ENCODE peak calls at places on chromosomes 13 and 19, in eight cellular contexts. G is fibroblast of the aortic adventitia, O is HFF-Myc, T is IMR-90, N is fibroblast of pulmonary artery, B is body of pancreas, L is HL-60, F is AG10803. D is an unnamed sample.

GRCh38 chr13:91709180-91709579 is 310.8 kb downstream of the GPC5 start:
- DNase-seq in G (no peak), O (no peak), T (no peak), N (no peak), B (no peak), L (no peak), F (no peak), D (no peak)

GRCh38 chr19:3554254-3555083 is 2.9 kb downstream of the MFSD12 start:
- DNase-seq in G (no peak), O (no peak), T (no peak), N (no peak), B (no peak), L (peak; percentile 51), F (no peak), D (no peak)

GRCh38 chr13:41917641-41918040 is 43.3 kb downstream of the VWA8 start:
- DNase-seq in G (peak; percentile 84), O (no peak), T (peak; percentile 88), N (peak; percentile 66), B (no peak), L (no peak), F (peak; percentile 86), D (peak; percentile 60)

GRCh38 chr13:112127564-112127963 is 60.6 kb downstream of the SOX1 start:
- DNase-seq in G (no peak), O (no peak), T (no peak), N (no peak), B (no peak), L (no peak), F (no peak), D (no peak)

GRCh38 chr13:106599875-106600797 is 32.2 kb upstream of the ARGLU1 start:
- DNase-seq in G (peak; percentile 71), O (peak; percentile 25), T (peak; percentile 80), N (peak; percentile 85), B (no peak), L (no peak), F (peak; percentile 54), D (peak; percentile 86)

GRCh38 chr19:50365434-50366306 is at the start of gene NAPSA:
- DNase-seq in G (no peak), O (no peak), T (no peak), N (no peak), B (no peak), L (no peak), F (no peak), D (no peak)

GRCh38 chr19:16872728-16873127 is 16.1 kb upstream of the F2RL3 start:
- DNase-seq in G (no peak), O (no peak), T (no peak), N (no peak), B (no peak), L (no peak), F (no peak), D (no peak)

GRCh38 chr13:32202268-32202667 is 112.9 kb downstream of the ZAR1L start:
- DNase-seq in G (no peak), O (no peak), T (no peak), N (no peak), B (no peak), L (no peak), F (no peak), D (no peak)

GRCh38 chr13:79796116-79796515 is 315.2 kb downstream of the NDFIP2 start:
- DNase-seq in G (no peak), O (no peak), T (no peak), N (no peak), B (no peak), L (no peak), F (no peak), D (no peak)

GRCh38 chr19:33806434-33806881 is 9.8 kb downstream of the KCTD15 start:
- DNase-seq in G (no peak), O (no peak), T (no peak), N (no peak), B (no peak), L (no peak), F (no peak), D (no peak)

GRCh38 chr19:53536223-53536543 is 1.8 kb upstream of the ZNF331 start:
- DNase-seq in G (no peak), O (no peak), T (no peak), N (no peak), B (no peak), L (no peak), F (no peak), D (no peak)

DNA sequence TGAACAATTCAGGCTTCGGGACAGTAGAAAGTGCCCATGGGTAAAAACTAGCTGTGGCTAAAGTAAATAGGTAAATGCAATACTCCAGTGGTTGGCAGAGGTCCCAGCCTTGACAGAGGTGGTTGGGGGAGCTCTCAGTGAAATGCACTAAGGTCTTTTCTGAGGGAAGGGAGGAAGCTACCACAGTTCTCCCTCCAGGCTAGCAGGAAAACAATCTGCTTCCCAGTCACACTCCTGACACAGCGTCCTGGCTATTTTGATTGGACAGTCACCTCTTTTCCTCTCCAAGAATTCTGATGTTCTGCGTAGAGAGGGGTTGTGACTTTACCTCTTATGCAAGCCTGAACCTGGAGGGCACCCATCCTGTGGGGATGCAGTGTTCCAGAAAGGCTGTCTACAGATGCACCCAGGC is 128.7 kb downstream of the CYSLTR2 start:
- DNase-seq in G (no peak), O (no peak), T (no peak), N (no peak), B (no peak), L (no peak), F (no peak), D (peak; percentile 56)
- H3K4me3 ChIP-seq in G (no peak overlapping the region), O (no peak overlapping the region), T (no peak overlapping the region), N (no peak overlapping the region), B (no peak overlapping the region), L (no peak overlapping the region), F (no peak overlapping the region), D (no peak overlapping the region)

GRCh38 chr13:111048387-111048786 is 66.7 kb upstream of the ARHGEF7 start:
- DNase-seq in G (no peak), O (no peak), T (no peak), N (no peak), B (no peak), L (no peak), F (no peak), D (no peak)

GRCh38 chr13:111049791-111050538 is 65.1 kb upstream of the ARHGEF7 start:
- DNase-seq in G (peak; percentile 49), O (no peak), T (no peak), N (peak; percentile 42), B (peak; percentile 56), L (no peak), F (peak; percentile 34), D (peak; percentile 49)

GRCh38 chr13:111051656-111052232 is 63.4 kb upstream of the ARHGEF7 start:
- DNase-seq in G (no peak), O (no peak), T (no peak), N (no peak), B (no peak), L (no peak), F (no peak), D (no peak)

GRCh38 chr13:111051041-111051440 is 64.1 kb upstream of the ARHGEF7 start:
- DNase-seq in G (no peak), O (no peak), T (no peak), N (no peak), B (no peak), L (no peak), F (no peak), D (no peak)

DNA sequence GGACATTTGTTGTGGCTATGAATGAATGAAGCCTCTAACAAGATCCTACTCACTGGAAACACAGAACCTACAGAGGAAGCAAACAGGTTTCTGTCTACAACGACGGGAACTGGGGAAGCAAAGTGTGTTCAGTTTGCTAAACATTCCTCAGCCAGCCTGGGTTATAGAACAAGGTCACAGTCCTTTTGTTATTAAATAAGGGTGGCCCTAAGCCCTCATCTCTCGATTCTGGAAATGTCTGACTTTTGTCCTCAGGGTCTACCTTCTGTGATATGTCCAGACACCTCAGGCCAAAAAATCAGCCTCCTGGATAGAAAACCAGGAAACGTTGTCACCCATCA is 64.6 kb upstream of the ARHGEF7 start:
- DNase-seq in G (no peak), O (no peak), T (no peak), N (no peak), B (no peak), L (no peak), F (no peak), D (no peak)
- TF ChIP-seq CTCF in G (no peak), O (no peak), T (no peak), N (no peak), B (peak; percentile 4), L (no peak), F (no peak), D (no peak)

DNA sequence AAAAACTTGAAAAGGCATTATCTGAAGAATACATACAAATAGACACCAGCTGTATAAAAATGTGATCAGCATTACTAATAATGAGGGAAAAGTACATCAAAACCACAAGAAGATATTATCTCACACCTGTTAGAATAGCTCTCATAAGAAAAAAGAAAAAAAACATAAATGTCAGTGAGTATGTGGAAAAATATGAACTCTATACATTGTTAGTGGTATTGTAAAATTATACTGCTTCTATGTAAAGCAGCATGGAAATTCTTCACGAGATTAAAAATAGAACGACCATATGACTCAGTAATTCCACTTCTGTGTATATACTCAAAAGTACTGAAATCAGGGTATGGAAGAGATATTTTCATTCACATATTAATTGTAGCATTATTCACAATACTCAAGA is 1146.4 kb downstream of the SLITRK5 start:
- DNase-seq in G (no peak), O (no peak), T (no peak), N (no peak), B (no peak), L (no peak), F (no peak), D (no peak)
- H3K4me3 ChIP-seq in G (no peak overlapping the region), O (no peak overlapping the region), T (no peak overlapping the region), N (no peak overlapping the region), B (no peak overlapping the region), L (no peak overlapping the region), F (no peak overlapping the region), D (no peak overlapping the region)

GRCh38 chr19:43956827-43957226 is 5.8 kb downstream of the ZNF221 start:
- DNase-seq in G (no peak), O (no peak), T (no peak), N (no peak), B (no peak), L (peak; percentile 17), F (no peak), D (no peak)

GRCh38 chr19:43950834-43951626 is at the start of gene ZNF221:
- DNase-seq in G (peak; percentile 99), O (peak; percentile 95), T (peak; percentile 99), N (peak; percentile 99), B (peak; percentile 88), L (peak; percentile 98), F (peak; percentile 99), D (peak; percentile 99)
- TF ChIP-seq CTCF in G (peak; percentile 38), O (peak; percentile 40), T (peak; percentile 57), N (peak; percentile 38), B (peak; percentile 62), L (no peak), F (peak; percentile 50), D (peak; percentile 14)